ENCODE peak calls at places on chromosome 11, in four cellular contexts. W is KG1, H is GDM1, X is globus pallidus. S is an unnamed sample.

GRCh38 chr11:8263109-8263768 is 439 bp downstream of the LMO1 start:
- DNase-seq in H (no peak), X (no peak), W (no peak), S (no peak)

GRCh38 chr11:65501005-65501529 is 2.2 kb downstream of the MALAT1 start:
- DNase-seq in H (no peak), X (peak; percentile 50), W (no peak), S (no peak)

GRCh38 chr11:10893713-10894112 is 35.9 kb upstream of the ZBED5 start:
- DNase-seq in W (no peak), H (no peak), X (no peak), S (peak; percentile 75)

GRCh38 chr11:12087075-12087775 is 23.2 kb upstream of the MICAL2 start:
- DNase-seq in H (peak; percentile 56), X (no peak), W (no peak), S (peak; percentile 88)

GRCh38 chr11:127890026-127890611 is 697.2 kb downstream of the ETS1 start:
- DNase-seq in H (no peak), X (no peak), W (no peak), S (no peak)

GRCh38 chr11:1299621-1300020 is 9.8 kb downstream of the TOLLIP start:
- DNase-seq in H (no peak), X (no peak), W (no peak), S (no peak)

GRCh38 chr11:64226507-64227051 is 505 bp downstream of the NUDT22 start:
- DNase-seq in W (peak; percentile 77), X (peak; percentile 46), H (no peak), S (no peak)

GRCh38 chr11:44566952-44567875 is 1.8 kb downstream of the CD82 start:
- DNase-seq in W (no peak), H (peak; percentile 3), X (no peak), S (peak; percentile 59)

GRCh38 chr11:44065161-44065571 is 904 bp upstream of the ACCS start:
- DNase-seq in X (no peak), H (no peak), W (no peak), S (peak; percentile 2)

GRCh38 chr11:119752946-119753345 is 23.9 kb upstream of the NECTIN1 start:
- DNase-seq in W (no peak), H (no peak), X (no peak), S (no peak)